ENCODE peak calls at places on chromosome 6, in eight cellular contexts. One of them, this sample, is unnamed.

GRCh38 chr6:24329451-24329850 is 28.4 kb downstream of the DCDC2 start:
- DNase-seq in upper lobe of left lung: no peak
- DNase-seq in ovary: no peak
- DNase-seq in A549: no peak
- DNase-seq in uterus: no peak
- DNase-seq in transverse colon: no peak
- DNase-seq in sigmoid colon: no peak
- DNase-seq in HepG2: peak; percentile 20
- DNase-seq in this sample: no peak

GRCh38 chr6:106527111-106527510 is 102.2 kb downstream of the RTN4IP1 start:
- DNase-seq in upper lobe of left lung: no peak
- DNase-seq in ovary: no peak
- DNase-seq in A549: no peak
- DNase-seq in uterus: no peak
- DNase-seq in transverse colon: no peak
- DNase-seq in sigmoid colon: no peak
- DNase-seq in HepG2: no peak
- DNase-seq in this sample: no peak

GRCh38 chr6:165552248-165552736 is 110.7 kb downstream of the PDE10A start:
- DNase-seq in upper lobe of left lung: no peak
- DNase-seq in ovary: no peak
- DNase-seq in A549: peak; percentile 76
- DNase-seq in uterus: no peak
- DNase-seq in transverse colon: no peak
- DNase-seq in sigmoid colon: no peak
- DNase-seq in HepG2: no peak
- DNase-seq in this sample: no peak

GRCh38 chr6:6654599-6655575 is 66.4 kb downstream of the LY86 start:
- DNase-seq in upper lobe of left lung: peak; percentile 46
- DNase-seq in ovary: no peak
- DNase-seq in A549: no peak
- DNase-seq in uterus: no peak
- DNase-seq in transverse colon: no peak
- DNase-seq in sigmoid colon: no peak
- DNase-seq in HepG2: no peak
- DNase-seq in this sample: no peak

GRCh38 chr6:151716446-151717047 is 90.9 kb upstream of the ESR1 start:
- DNase-seq in upper lobe of left lung: peak; percentile 53
- DNase-seq in ovary: no peak
- DNase-seq in A549: peak; percentile 14
- DNase-seq in uterus: no peak
- DNase-seq in transverse colon: no peak
- DNase-seq in sigmoid colon: no peak
- DNase-seq in HepG2: peak; percentile 66
- DNase-seq in this sample: no peak

GRCh38 chr6:90336591-90336990 is 39.9 kb upstream of the BACH2 start:
- DNase-seq in upper lobe of left lung: no peak
- DNase-seq in ovary: no peak
- DNase-seq in A549: no peak
- DNase-seq in uterus: no peak
- DNase-seq in transverse colon: no peak
- DNase-seq in sigmoid colon: no peak
- DNase-seq in HepG2: no peak
- DNase-seq in this sample: no peak

GRCh38 chr6:166005401-166005845 is 162.2 kb downstream of the TBXT start:
- DNase-seq in upper lobe of left lung: no peak
- DNase-seq in ovary: peak; percentile 85
- DNase-seq in A549: peak; percentile 72
- DNase-seq in uterus: peak; percentile 74
- DNase-seq in transverse colon: no peak
- DNase-seq in sigmoid colon: peak; percentile 89
- DNase-seq in HepG2: no peak
- DNase-seq in this sample: no peak

GRCh38 chr6:116011520-116011919 is 49.2 kb downstream of the FRK start:
- DNase-seq in upper lobe of left lung: no peak
- DNase-seq in ovary: no peak
- DNase-seq in A549: no peak
- DNase-seq in uterus: no peak
- DNase-seq in transverse colon: peak; percentile 43
- DNase-seq in sigmoid colon: no peak
- DNase-seq in HepG2: no peak
- DNase-seq in this sample: no peak

GRCh38 chr6:158648682-158649131 is 1.1 kb upstream of the SYTL3 start:
- DNase-seq in upper lobe of left lung: peak; percentile 17
- DNase-seq in ovary: no peak
- DNase-seq in A549: no peak
- DNase-seq in uterus: no peak
- DNase-seq in transverse colon: no peak
- DNase-seq in sigmoid colon: peak; percentile 13
- DNase-seq in HepG2: no peak
- DNase-seq in this sample: no peak

GRCh38 chr6:131368077-131368911 is 204.7 kb upstream of the ARG1 start:
- DNase-seq in upper lobe of left lung: peak; percentile 66
- DNase-seq in ovary: peak; percentile 42
- DNase-seq in A549: peak; percentile 3
- DNase-seq in uterus: no peak
- DNase-seq in transverse colon: peak; percentile 76
- DNase-seq in sigmoid colon: no peak
- DNase-seq in HepG2: no peak
- DNase-seq in this sample: no peak

GRCh38 chr6:32954983-32955802 is 2.3 kb upstream of the HLA-DMA start:
- DNase-seq in upper lobe of left lung: no peak
- DNase-seq in ovary: no peak
- DNase-seq in A549: peak; percentile 54
- DNase-seq in uterus: no peak
- DNase-seq in transverse colon: peak; percentile 42
- DNase-seq in sigmoid colon: no peak
- DNase-seq in HepG2: peak; percentile 39
- DNase-seq in this sample: no peak

GRCh38 chr6:32950449-32950848 is 2.4 kb downstream of the HLA-DMA start:
- DNase-seq in upper lobe of left lung: no peak
- DNase-seq in ovary: no peak
- DNase-seq in A549: no peak
- DNase-seq in uterus: no peak
- DNase-seq in transverse colon: no peak
- DNase-seq in sigmoid colon: no peak
- DNase-seq in HepG2: no peak
- DNase-seq in this sample: no peak

GRCh38 chr6:32954212-32954745 is 1.4 kb upstream of the HLA-DMA start:
- DNase-seq in upper lobe of left lung: no peak
- DNase-seq in ovary: no peak
- DNase-seq in A549: no peak
- DNase-seq in uterus: no peak
- DNase-seq in transverse colon: no peak
- DNase-seq in sigmoid colon: no peak
- DNase-seq in HepG2: no peak
- DNase-seq in this sample: no peak

GRCh38 chr6:32953775-32954174 is 878 bp upstream of the HLA-DMA start:
- DNase-seq in upper lobe of left lung: no peak
- DNase-seq in ovary: no peak
- DNase-seq in A549: no peak
- DNase-seq in uterus: no peak
- DNase-seq in transverse colon: no peak
- DNase-seq in sigmoid colon: no peak
- DNase-seq in HepG2: no peak
- DNase-seq in this sample: no peak

DNA sequence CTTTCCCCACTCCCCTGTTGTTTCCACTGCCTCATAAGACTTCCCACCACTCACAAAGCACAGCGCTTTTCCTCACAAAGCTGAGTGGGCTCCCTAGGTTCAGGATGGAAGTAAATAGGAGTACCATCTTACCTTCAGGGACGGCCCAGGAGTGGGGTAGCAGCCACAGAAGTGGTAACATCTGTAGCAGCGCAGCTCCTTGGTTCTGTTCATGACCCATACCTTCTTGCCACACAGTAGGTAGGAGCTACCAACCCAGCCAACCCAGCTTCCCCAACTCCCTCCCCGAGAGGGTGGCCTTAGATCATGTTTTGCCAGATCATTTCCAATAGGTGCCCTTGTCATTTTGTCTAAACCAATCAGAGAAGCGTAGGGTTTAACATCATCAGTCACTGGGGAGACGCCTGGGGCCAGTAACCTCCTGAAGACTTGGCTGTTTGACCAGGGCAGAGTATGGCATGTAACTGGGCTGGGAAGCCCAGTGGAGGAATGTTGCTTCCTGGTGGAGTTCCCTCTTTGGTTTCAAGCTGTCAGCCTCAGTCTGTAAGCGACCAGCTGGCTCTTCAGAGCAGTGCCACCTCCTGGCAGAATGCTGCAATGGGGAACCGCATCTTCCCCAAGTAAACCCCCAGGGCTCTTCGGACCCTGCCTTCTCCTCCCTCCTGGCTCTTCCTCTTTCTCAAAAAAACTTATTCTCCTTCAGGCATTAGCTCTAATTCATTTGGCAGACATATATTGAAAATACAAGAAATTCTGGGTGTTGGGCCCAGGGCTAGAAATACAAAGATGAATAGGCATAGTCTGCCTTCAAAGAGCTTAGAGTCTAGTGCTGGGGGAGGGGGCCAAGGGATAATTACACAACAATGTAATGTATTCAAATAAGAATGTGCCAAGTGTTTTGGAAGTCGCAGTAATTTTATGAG is at the start of gene HLA-DMA:
- DNase-seq in upper lobe of left lung: peak; percentile 96
- DNase-seq in ovary: peak; percentile 60
- DNase-seq in A549: peak; percentile 93
- DNase-seq in uterus: peak; percentile 66
- DNase-seq in transverse colon: peak; percentile 91
- DNase-seq in sigmoid colon: peak; percentile 93
- DNase-seq in HepG2: peak; percentile 85
- DNase-seq in this sample: peak; percentile 92
- TF ChIP-seq POLR2A in upper lobe of left lung: peak; percentile 98
- TF ChIP-seq POLR2A in ovary: no peak
- TF ChIP-seq POLR2A in A549: no peak
- TF ChIP-seq POLR2A in uterus: peak; percentile 74
- TF ChIP-seq POLR2A in transverse colon: peak; percentile 74
- TF ChIP-seq POLR2A in sigmoid colon: peak; percentile 31
- TF ChIP-seq POLR2A in HepG2: no peak
- TF ChIP-seq POLR2A in this sample: peak; percentile 82

GRCh38 chr6:169720207-169720855 is 4.0 kb downstream of the PHF10 start:
- DNase-seq in upper lobe of left lung: no peak
- DNase-seq in ovary: no peak
- DNase-seq in A549: no peak
- DNase-seq in uterus: no peak
- DNase-seq in transverse colon: no peak
- DNase-seq in sigmoid colon: no peak
- DNase-seq in HepG2: no peak
- DNase-seq in this sample: no peak
- TF ChIP-seq CTCF in upper lobe of left lung: no peak
- TF ChIP-seq CTCF in ovary: no peak
- TF ChIP-seq CTCF in A549: no peak
- TF ChIP-seq CTCF in uterus: no peak
- TF ChIP-seq CTCF in transverse colon: peak; percentile 17
- TF ChIP-seq CTCF in sigmoid colon: no peak
- TF ChIP-seq CTCF in HepG2: peak; percentile 13
- TF ChIP-seq CTCF in this sample: no peak

GRCh38 chr6:28134716-28135115 is 7.0 kb upstream of the ZKSCAN8 start:
- DNase-seq in upper lobe of left lung: no peak
- DNase-seq in ovary: no peak
- DNase-seq in A549: no peak
- DNase-seq in uterus: no peak
- DNase-seq in transverse colon: no peak
- DNase-seq in sigmoid colon: no peak
- DNase-seq in HepG2: no peak
- DNase-seq in this sample: no peak

GRCh38 chr6:28135393-28135792 is 6.3 kb upstream of the ZKSCAN8 start:
- DNase-seq in upper lobe of left lung: no peak
- DNase-seq in ovary: no peak
- DNase-seq in A549: no peak
- DNase-seq in uterus: no peak
- DNase-seq in transverse colon: no peak
- DNase-seq in sigmoid colon: no peak
- DNase-seq in HepG2: no peak
- DNase-seq in this sample: no peak

GRCh38 chr6:28134015-28134414 is 7.7 kb upstream of the ZKSCAN8 start:
- DNase-seq in upper lobe of left lung: no peak
- DNase-seq in ovary: no peak
- DNase-seq in A549: peak; percentile 47
- DNase-seq in uterus: no peak
- DNase-seq in transverse colon: no peak
- DNase-seq in sigmoid colon: no peak
- DNase-seq in HepG2: peak; percentile 59
- DNase-seq in this sample: no peak

GRCh38 chr6:28137458-28138020 is 4.1 kb upstream of the ZKSCAN8 start:
- DNase-seq in upper lobe of left lung: no peak
- DNase-seq in ovary: no peak
- DNase-seq in A549: no peak
- DNase-seq in uterus: no peak
- DNase-seq in transverse colon: no peak
- DNase-seq in sigmoid colon: no peak
- DNase-seq in HepG2: no peak
- DNase-seq in this sample: no peak

DNA sequence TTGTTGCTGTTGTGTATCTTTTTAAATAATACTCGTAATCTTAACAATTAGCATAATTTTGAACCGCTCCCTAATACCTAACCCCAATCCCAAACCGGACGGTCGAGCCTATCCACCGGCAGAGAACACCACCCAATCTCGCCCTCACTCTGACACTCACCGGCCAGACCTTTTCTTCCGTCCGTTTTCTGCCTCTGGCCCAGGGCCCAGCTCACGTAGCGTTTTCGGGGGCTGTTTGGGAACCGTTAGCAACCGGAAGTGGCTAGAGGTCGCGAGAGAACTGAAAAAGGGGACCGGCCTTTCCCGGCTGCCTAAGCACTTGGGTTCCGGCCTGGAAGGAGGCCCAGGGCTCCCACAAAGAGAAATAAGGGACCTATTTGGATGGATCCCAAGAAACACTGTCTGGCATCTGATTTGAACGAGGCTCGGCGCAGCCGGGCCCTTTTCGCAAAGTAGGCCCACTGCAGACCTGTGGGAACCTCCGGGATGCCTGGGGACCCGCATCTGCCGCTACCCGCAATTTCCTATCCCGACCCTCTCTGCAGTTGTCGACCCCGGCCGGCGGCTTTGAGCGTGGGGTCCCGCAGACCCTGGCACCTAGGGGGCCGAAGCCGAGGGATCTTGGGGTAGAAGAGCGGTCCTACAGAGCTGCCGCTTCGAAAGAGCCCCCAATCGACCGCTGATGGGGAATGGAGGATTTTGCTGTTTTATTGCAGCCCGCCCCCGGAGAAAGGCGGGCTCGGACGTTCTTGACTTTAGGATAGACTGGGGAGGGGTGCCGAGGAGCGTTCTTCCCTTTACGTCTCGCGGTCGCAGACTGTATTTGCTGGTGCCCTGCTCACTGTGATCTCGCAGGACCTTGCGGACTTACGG is 4.9 kb upstream of the ZKSCAN8 start:
- DNase-seq in upper lobe of left lung: peak; percentile 92
- DNase-seq in ovary: peak; percentile 96
- DNase-seq in A549: peak; percentile 92
- DNase-seq in uterus: peak; percentile 92
- DNase-seq in transverse colon: peak; percentile 90
- DNase-seq in sigmoid colon: peak; percentile 98
- DNase-seq in HepG2: peak; percentile 94
- DNase-seq in this sample: peak; percentile 92
- TF ChIP-seq POLR2A in upper lobe of left lung: peak; percentile 53
- TF ChIP-seq POLR2A in ovary: peak; percentile 29
- TF ChIP-seq POLR2A in A549: peak; percentile 45
- TF ChIP-seq POLR2A in uterus: peak; percentile 27
- TF ChIP-seq POLR2A in transverse colon: peak; percentile 30
- TF ChIP-seq POLR2A in sigmoid colon: no peak
- TF ChIP-seq POLR2A in HepG2: peak; percentile 83
- TF ChIP-seq POLR2A in this sample: peak; percentile 23

GRCh38 chr6:42084889-42085288 is 34.6 kb downstream of the TAF8 start:
- DNase-seq in upper lobe of left lung: no peak
- DNase-seq in ovary: no peak
- DNase-seq in A549: peak; percentile 23
- DNase-seq in uterus: no peak
- DNase-seq in transverse colon: no peak
- DNase-seq in sigmoid colon: no peak
- DNase-seq in HepG2: no peak
- DNase-seq in this sample: peak; percentile 6
- TF ChIP-seq CTCF in upper lobe of left lung: no peak
- TF ChIP-seq CTCF in ovary: no peak
- TF ChIP-seq CTCF in A549: peak; percentile 13
- TF ChIP-seq CTCF in uterus: no peak
- TF ChIP-seq CTCF in transverse colon: no peak
- TF ChIP-seq CTCF in sigmoid colon: no peak
- TF ChIP-seq CTCF in HepG2: peak; percentile 30
- TF ChIP-seq CTCF in this sample: no peak

This sample was measured in spleen.